ENCODE peak calls at places on chromosomes 5 and 9, in six cellular contexts. X is GM23338, U is Panc1, W is breast epithelium, B is endothelial cell of umbilical vein, M is SK-N-SH. K is an unnamed sample.

GRCh38 chr5:163649522-163649921 is 144.1 kb downstream of the MAT2B start:
- DNase-seq in B (peak; percentile 15), U (peak; percentile 8), W (no peak), M (no peak), X (no peak), K (no peak)

GRCh38 chr5:123454236-123454911 is 31.2 kb upstream of the CEP120 start:
- DNase-seq in B (peak; percentile 21), X (no peak), U (no peak), W (no peak), M (no peak), K (no peak)

GRCh38 chr5:125036494-125036893 is 290.1 kb upstream of the ZNF608 start:
- DNase-seq in B (no peak), X (no peak), M (no peak), U (no peak), W (no peak), K (no peak)

GRCh38 chr9:94002316-94003140 is 47.4 kb upstream of the BARX1 start:
- DNase-seq in W (no peak), M (peak; percentile 46), B (peak; percentile 57), X (peak; percentile 86), U (peak; percentile 20), K (peak; percentile 20)

GRCh38 chr5:176415240-176416122 is 858 bp downstream of the CLTB start:
- DNase-seq in B (no peak), W (peak; percentile 74), U (no peak), M (peak; percentile 70), X (peak; percentile 60), K (peak; percentile 15)

GRCh38 chr5:1010181-1010510 is 1.5 kb downstream of the NKD2 start:
- DNase-seq in U (no peak), M (no peak), B (no peak), X (no peak), W (no peak), K (no peak)

GRCh38 chr5:111932628-111933027 is 175.6 kb upstream of the NREP start:
- DNase-seq in M (no peak), B (peak; percentile 6), W (no peak), U (no peak), X (no peak), K (no peak)

GRCh38 chr5:108814551-108814950 is 66.9 kb downstream of the FER start:
- DNase-seq in X (no peak), U (no peak), W (no peak), B (no peak), M (no peak), K (no peak)

GRCh38 chr5:157506066-157506590 is 46.1 kb downstream of the NIPAL4 start:
- DNase-seq in B (no peak), W (no peak), X (no peak), U (no peak), M (no peak), K (no peak)

GRCh38 chr9:126507318-126508109 is 106.2 kb upstream of the LMX1B start:
- DNase-seq in M (no peak), X (no peak), W (no peak), U (no peak), B (no peak), K (no peak)

GRCh38 chr9:114587345-114588149 is at the start of gene ATP6V1G1:
- DNase-seq in B (peak; percentile 99), X (peak; percentile 100), W (peak; percentile 100), M (peak; percentile 95), U (peak; percentile 78), K (peak; percentile 99)

GRCh38 chr9:33161589-33162132 is 5.5 kb downstream of the B4GALT1 start:
- DNase-seq in W (no peak), U (no peak), B (no peak), M (no peak), X (no peak), K (peak; percentile 83)

GRCh38 chr5:174727794-174728662 is 3.6 kb downstream of the MSX2 start:
- DNase-seq in M (no peak), U (no peak), W (no peak), B (no peak), X (no peak), K (no peak)

DNA sequence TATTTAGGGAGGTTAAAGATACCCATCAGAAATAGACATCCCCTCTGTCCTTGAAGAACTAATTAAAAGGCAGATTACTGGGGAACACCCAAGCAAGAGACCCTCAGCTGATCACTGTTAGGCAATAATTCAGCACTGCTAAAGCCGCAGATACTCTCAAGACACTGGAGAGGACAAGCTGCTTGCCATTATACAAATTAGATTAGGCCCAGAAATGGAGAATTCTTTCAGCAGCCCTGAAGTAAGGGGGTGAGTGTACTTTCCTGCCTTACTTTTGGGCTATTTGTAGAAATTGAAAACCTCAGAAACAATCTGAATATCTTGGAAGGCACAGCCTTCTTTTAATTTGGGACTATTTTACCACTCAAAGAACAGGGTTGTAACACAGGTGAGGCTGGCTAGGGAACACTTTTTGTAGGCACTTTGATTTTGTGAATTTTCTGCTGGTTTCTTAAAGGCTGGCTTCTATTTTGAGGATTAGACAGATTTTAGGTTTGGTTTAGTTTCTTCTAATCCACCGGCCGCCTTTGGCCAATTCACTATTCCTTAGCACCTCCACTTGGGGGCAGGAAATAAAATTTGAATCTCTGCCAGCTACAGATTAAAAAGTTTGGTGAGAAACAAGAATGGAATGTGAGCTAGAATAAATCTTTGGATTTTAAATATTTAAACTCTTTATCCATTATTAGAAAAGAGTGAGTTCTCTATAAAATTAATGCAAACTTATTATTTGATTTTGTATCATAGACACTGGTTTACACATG is 106.0 kb downstream of the SMARCA2 start:
- DNase-seq in B (peak; percentile 62), U (no peak), W (no peak), M (no peak), X (no peak), K (no peak)
- TF ChIP-seq POLR2AphosphoS5 in B (no peak), U (no peak), W (no peak), M (no peak), X (no peak), K (no peak)

DNA sequence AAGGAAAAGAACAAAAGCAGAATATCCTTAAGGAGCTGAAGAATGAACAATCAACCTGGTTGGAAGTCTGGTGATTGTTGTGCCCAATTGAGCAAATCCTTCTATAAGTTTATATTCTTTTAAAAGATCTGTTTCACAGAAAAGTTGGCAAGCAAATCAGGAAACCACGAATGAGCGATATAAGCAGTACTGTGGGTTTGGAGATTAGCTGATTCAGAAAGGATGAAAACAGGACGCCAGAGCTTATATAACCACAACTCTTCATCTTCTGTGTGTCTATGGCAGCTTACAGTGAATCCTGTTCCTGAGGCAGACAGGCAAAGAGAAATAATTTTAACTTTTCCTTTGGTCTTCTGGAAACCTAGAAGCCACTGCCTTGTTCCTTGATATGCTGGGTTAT is 61.7 kb downstream of the SLC38A9 start:
- DNase-seq in X (no peak), B (peak; percentile 65), W (no peak), U (no peak), M (no peak), K (no peak)
- TF ChIP-seq POLR2AphosphoS5 in X (no peak), B (no peak), W (no peak), U (no peak), M (no peak), K (no peak)

GRCh38 chr9:136362450-136362784 is 1.1 kb downstream of the DNLZ start:
- DNase-seq in U (no peak), B (no peak), M (no peak), X (no peak), W (no peak), K (no peak)

GRCh38 chr9:136364369-136364748 is 815 bp upstream of the DNLZ start:
- DNase-seq in W (no peak), X (peak; percentile 65), U (no peak), B (no peak), M (no peak), K (no peak)

GRCh38 chr9:136363106-136363605 is 388 bp downstream of the DNLZ start:
- DNase-seq in U (peak; percentile 45), W (peak; percentile 99), M (peak; percentile 99), B (peak; percentile 93), X (peak; percentile 96), K (peak; percentile 95)

GRCh38 chr9:136364942-136365774 is 1.6 kb upstream of the DNLZ start:
- DNase-seq in M (peak; percentile 96), W (no peak), X (no peak), B (no peak), U (no peak), K (no peak)

DNA sequence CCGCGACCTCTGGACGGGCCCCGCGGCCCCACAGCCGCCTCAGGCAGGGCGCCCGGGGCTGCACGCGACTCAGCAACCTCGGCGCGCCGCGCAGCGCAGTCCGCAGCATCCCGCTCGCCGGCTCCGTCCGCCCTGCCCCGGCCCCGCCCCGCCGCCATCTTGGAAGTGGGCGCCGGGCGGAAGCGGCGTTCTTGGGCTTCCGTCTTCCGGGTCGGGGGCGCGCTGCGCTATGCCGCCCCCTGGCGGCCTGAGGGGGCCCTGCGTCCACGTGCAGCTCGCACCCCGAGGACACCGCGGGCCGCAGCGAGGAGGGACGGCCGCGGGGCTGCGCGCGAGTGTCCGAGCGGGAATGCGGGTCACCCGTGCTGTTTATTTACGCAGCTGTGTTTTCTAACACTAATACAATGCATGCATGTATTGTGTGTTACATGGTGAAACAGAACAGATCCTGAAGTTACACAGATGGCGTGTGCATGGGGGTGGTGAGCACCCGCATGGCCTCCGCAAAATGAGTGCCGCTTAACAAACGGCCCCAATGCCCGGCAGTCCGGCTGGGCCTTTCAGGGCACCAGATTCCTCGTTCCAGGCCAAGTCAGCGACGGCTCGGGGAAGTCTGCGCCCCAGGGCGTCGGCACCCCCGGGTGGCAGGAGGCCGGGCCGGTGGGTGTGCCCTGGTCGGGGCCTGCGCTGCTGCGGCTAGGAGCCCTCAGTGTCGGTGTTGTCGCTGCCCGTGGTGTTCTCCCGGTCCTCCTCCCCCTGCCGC is at the start of gene DNLZ:
- DNase-seq in X (peak; percentile 89), M (peak; percentile 94), U (peak; percentile 20), W (peak; percentile 81), B (peak; percentile 78), K (peak; percentile 72)
- TF ChIP-seq POLR2AphosphoS5 in X (peak; percentile 71), M (peak; percentile 43), U (peak; percentile 30), W (peak; percentile 39), B (peak; percentile 85), K (peak; percentile 47)

DNA sequence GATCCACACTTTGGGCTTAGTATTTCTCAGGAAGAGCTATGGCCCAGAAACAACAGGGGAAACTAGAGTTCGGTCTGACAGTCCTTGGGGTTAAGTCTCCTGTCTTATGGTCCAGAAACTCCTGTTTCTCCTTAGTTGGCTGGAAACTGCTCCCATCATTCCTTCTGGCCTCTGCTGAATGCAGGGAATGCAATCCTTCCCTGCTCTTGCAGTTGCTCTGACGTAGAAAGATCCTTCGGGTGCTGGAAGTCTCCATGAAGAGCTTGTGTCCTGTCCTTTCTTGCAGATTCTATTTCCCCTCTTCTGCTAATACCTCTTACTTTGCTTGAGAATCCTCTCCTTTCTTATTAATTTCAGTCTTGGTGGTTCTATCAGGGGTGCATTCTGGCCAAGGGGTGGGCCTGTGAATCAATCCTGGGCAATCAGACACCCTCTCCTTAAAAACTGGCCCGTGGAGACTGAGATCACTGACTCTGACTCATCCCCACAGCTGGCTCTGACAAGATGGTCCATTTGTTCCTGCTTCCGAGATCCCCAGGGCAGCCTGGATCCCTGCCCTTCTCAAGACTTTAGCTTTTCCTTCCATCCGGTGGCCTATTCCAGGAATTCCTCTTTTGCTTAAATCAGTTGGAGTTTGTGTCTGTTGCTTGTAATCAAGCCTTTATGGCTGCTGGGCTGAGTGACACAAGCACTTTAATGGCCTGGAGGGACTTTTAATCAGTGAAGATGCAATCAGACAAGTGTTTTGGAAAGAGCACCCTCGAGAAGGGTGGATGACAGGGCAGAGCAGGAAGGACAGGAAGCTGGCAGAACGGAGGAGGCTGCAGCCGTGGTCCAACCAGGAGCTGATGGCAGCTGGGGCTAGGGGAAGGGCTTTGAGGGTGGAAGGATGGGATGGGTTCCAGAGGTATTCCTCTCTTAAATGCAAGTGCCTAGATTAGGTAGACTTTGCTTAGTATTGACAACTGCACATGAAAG is 23.7 kb downstream of the PTGS1 start:
- DNase-seq in B (peak; percentile 38), M (no peak), W (no peak), U (no peak), X (no peak), K (no peak)
- TF ChIP-seq POLR2AphosphoS5 in B (no peak), M (no peak), W (no peak), U (no peak), X (no peak), K (no peak)

K was measured in prostate gland.